ENCODE peak calls at places on chromosomes 5 and 9, in four cellular contexts. M, A, Y and V are unnamed samples.

GRCh38 chr9:79776581-79776980 is 204.8 kb downstream of the TLE4 start:
- DNase-seq in A (no peak), M (no peak), Y (no peak), V (peak)

GRCh38 chr9:132078369-132079356 is 1.0 kb downstream of the MED27 start:
- DNase-seq in A (peak), Y (no peak), M (no peak), V (peak)

GRCh38 chr5:102603670-102604069 is 104.9 kb upstream of the SLCO6A1 start:
- DNase-seq in A (no peak), M (no peak), Y (no peak), V (no peak)

GRCh38 chr5:173680660-173681242 is 64.3 kb upstream of the BOD1 start:
- DNase-seq in M (no peak), Y (peak), A (no peak), V (no peak)

GRCh38 chr9:131837836-131838235 is 98.0 kb upstream of the RAPGEF1 start:
- DNase-seq in Y (no peak), M (no peak), A (no peak), V (no peak)

GRCh38 chr5:80957031-80957761 is 3.0 kb upstream of the RASGRF2 start:
- DNase-seq in M (no peak), A (no peak), Y (no peak), V (no peak)

GRCh38 chr5:105882956-105883481 is 1787.7 kb downstream of the EFNA5 start:
- DNase-seq in Y (no peak), M (no peak), A (no peak), V (no peak)

GRCh38 chr5:939368-939767 is 46.7 kb downstream of the TRIP13 start:
- DNase-seq in Y (no peak), M (no peak), A (no peak), V (no peak)

GRCh38 chr9:33381231-33381791 is 21.1 kb downstream of the AQP7 start:
- DNase-seq in M (no peak), A (peak), Y (no peak), V (peak)

GRCh38 chr9:134730011-134730760 is 88.6 kb downstream of the COL5A1 start:
- DNase-seq in A (no peak), M (no peak), Y (no peak), V (no peak)

GRCh38 chr5:139689631-139690384 is 41.7 kb downstream of the CXXC5 start:
- DNase-seq in M (peak), A (peak), Y (no peak), V (no peak)

GRCh38 chr9:132631280-132631679 is 38.5 kb downstream of the DDX31 start:
- DNase-seq in M (no peak), Y (no peak), A (no peak), V (peak)

GRCh38 chr9:99713838-99714306 is 107.8 kb upstream of the NR4A3 start:
- DNase-seq in A (no peak), Y (no peak), M (no peak), V (no peak)

GRCh38 chr5:102763734-102764133 is 8.6 kb downstream of the PAM start:
- DNase-seq in Y (no peak), A (no peak), M (no peak), V (no peak)

GRCh38 chr9:123081824-123082223 is 48.4 kb downstream of the GPR21 start:
- DNase-seq in M (peak), Y (peak), A (peak), V (peak)

DNA sequence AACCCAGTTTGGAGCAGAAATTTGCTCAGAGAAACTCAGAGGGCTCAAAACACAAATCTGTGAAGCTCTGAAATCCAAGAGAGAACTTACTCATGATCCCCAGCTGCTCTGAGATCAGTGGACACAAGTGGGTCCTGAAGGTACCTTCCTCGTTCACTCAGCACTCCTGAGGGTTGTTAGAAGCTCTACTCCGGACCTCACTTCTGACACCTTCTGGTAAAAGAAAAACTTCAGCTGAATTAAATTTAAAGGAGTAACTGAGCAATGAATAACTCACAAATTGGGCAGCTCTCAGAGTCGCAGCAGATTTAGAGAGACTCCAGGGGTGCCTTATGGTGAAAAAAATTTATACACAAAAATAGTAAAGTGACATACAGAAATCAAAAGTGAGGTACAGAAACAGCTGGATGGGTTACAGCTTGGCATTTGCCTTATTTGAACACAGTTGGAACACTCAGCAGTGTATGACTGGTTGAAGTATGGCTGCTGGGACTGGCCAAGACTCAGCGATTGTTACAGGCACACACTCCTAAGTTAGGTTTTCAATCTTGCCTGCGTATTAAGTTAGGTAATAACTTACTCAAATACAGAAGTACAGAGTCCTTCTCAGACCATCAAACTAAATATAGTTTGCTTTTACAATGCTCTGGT is 32.5 kb downstream of the INSL4 start:
- DNase-seq in A (no peak), M (peak), Y (no peak), V (no peak)
- TF ChIP-seq ELK1 in A (no peak), M (no peak), Y (no peak), V (no peak)

DNA sequence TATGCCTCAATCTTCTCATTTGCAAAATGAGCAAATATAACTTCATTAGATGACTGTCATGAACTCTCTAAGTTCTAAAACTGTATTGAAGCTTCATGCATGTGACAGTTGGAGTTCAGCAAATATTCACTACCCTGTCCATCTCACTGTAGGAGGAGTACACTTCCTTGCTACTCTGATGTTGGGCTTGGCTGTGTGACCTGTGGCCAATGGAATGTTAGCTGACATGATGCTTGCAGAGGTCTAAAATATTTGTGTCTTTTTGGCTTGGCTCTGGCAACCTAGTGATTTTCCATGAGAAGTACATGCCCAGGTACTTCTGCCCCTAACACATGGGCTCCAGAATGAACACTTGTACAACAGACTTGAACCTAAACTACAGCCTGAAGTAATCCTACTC is 203.1 kb upstream of the ANKH start:
- DNase-seq in A (no peak), Y (no peak), M (no peak), V (peak)
- TF ChIP-seq ELK1 in A (no peak), Y (no peak), M (no peak), V (no peak)

GRCh38 chr9:98538626-98539031 is 170.1 kb downstream of the GABBR2 start:
- DNase-seq in A (no peak), M (no peak), Y (no peak), V (peak)
- TF ChIP-seq ELK1 in A (no peak), M (no peak), Y (no peak), V (no peak)

GRCh38 chr5:149455889-149456409 is 76.9 kb upstream of the IL17B start:
- DNase-seq in A (peak), Y (no peak), M (no peak), V (peak)
- TF ChIP-seq ELK1 in A (no peak), Y (no peak), M (no peak), V (no peak)

DNA sequence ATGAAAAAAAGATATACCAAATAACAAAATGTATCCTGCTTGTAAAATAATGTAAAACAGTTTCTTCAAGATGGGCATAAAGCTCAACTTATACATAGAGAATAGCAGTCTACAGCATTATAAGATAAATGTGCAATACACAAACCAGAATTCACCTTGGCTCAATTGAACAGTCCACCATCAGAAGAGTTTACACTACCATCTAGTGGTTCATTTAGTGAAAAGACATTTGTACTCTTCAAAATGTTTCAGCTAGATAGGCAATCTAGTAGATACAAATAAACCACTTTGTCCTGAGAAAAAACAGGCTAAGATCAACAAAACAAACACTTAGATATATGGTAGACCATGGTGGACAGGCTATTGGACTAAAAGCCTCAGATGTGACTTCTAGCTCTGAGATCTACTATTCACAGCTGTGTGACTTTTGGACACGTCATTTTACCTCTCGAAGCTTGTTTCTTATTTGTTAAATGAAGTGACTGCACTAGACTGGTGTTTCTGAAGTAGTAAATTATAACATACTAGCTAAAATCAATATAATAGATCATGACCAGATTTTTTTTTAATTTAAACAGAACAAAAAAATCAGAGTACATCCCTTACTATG is 22.1 kb upstream of the TPD52L3 start:
- DNase-seq in M (peak), A (no peak), Y (peak), V (peak)
- TF ChIP-seq ELK1 in M (no peak), A (no peak), Y (no peak), V (no peak)